ENCODE peak calls at places on chromosome X, in nine cellular contexts. One of them, this sample, is unnamed. For H3K36me3, the result is how much of the 10 kb centered on the place peaks cover.

GRCh38 chrX:41655631-41656030 is 33.1 kb upstream of the GPR34 start:
- DNase-seq in Peyer's patch: no peak
- DNase-seq in PC-9: no peak
- DNase-seq in esophagus muscularis mucosa: no peak
- DNase-seq in adipocyte: peak
- DNase-seq in breast epithelium: no peak
- DNase-seq in psoas muscle: no peak
- DNase-seq in mesenchymal stem cell: peak
- DNase-seq in SJSA1: no peak
- DNase-seq in this sample: no peak

GRCh38 chrX:41238543-41238942 is 95.4 kb upstream of the DDX3X start:
- DNase-seq in Peyer's patch: no peak
- DNase-seq in PC-9: no peak
- DNase-seq in esophagus muscularis mucosa: no peak
- DNase-seq in adipocyte: peak
- DNase-seq in breast epithelium: no peak
- DNase-seq in psoas muscle: no peak
- DNase-seq in mesenchymal stem cell: peak
- DNase-seq in SJSA1: peak
- DNase-seq in this sample: no peak

GRCh38 chrX:22073928-22074327 is 41.8 kb downstream of the PHEX start:
- DNase-seq in Peyer's patch: no peak
- DNase-seq in PC-9: peak
- DNase-seq in esophagus muscularis mucosa: no peak
- DNase-seq in adipocyte: no peak
- DNase-seq in breast epithelium: no peak
- DNase-seq in psoas muscle: no peak
- DNase-seq in mesenchymal stem cell: no peak
- DNase-seq in SJSA1: no peak
- DNase-seq in this sample: no peak

GRCh38 chrX:21946925-21947641 is 6.6 kb downstream of the SMS start:
- DNase-seq in Peyer's patch: no peak
- DNase-seq in PC-9: peak
- DNase-seq in esophagus muscularis mucosa: no peak
- DNase-seq in adipocyte: peak
- DNase-seq in breast epithelium: no peak
- DNase-seq in psoas muscle: no peak
- DNase-seq in mesenchymal stem cell: peak
- DNase-seq in SJSA1: peak
- DNase-seq in this sample: no peak

GRCh38 chrX:73028876-73029275 is 26.1 kb downstream of the PABPC1L2B start:
- DNase-seq in Peyer's patch: no peak
- DNase-seq in PC-9: no peak
- DNase-seq in esophagus muscularis mucosa: no peak
- DNase-seq in adipocyte: no peak
- DNase-seq in breast epithelium: no peak
- DNase-seq in psoas muscle: no peak
- DNase-seq in mesenchymal stem cell: no peak
- DNase-seq in SJSA1: no peak
- DNase-seq in this sample: no peak

GRCh38 chrX:69505772-69506616 is 1.9 kb downstream of the NALF2 start:
- DNase-seq in Peyer's patch: no peak
- DNase-seq in PC-9: no peak
- DNase-seq in esophagus muscularis mucosa: peak
- DNase-seq in adipocyte: no peak
- DNase-seq in breast epithelium: no peak
- DNase-seq in psoas muscle: no peak
- DNase-seq in mesenchymal stem cell: no peak
- DNase-seq in SJSA1: no peak
- DNase-seq in this sample: no peak

GRCh38 chrX:68920541-68920940 is 91.7 kb downstream of the EFNB1 start:
- DNase-seq in Peyer's patch: no peak
- DNase-seq in PC-9: no peak
- DNase-seq in esophagus muscularis mucosa: no peak
- DNase-seq in adipocyte: no peak
- DNase-seq in breast epithelium: no peak
- DNase-seq in psoas muscle: peak
- DNase-seq in mesenchymal stem cell: no peak
- DNase-seq in SJSA1: no peak
- DNase-seq in this sample: no peak

GRCh38 chrX:24487576-24487975 is 22.5 kb downstream of the PDK3 start:
- DNase-seq in Peyer's patch: no peak
- DNase-seq in PC-9: no peak
- DNase-seq in esophagus muscularis mucosa: no peak
- DNase-seq in adipocyte: no peak
- DNase-seq in breast epithelium: no peak
- DNase-seq in psoas muscle: no peak
- DNase-seq in mesenchymal stem cell: no peak
- DNase-seq in SJSA1: no peak
- DNase-seq in this sample: no peak

GRCh38 chrX:15678339-15678738 is 13.7 kb upstream of the CLTRN start:
- DNase-seq in Peyer's patch: no peak
- DNase-seq in PC-9: no peak
- DNase-seq in esophagus muscularis mucosa: no peak
- DNase-seq in adipocyte: no peak
- DNase-seq in breast epithelium: no peak
- DNase-seq in psoas muscle: no peak
- DNase-seq in mesenchymal stem cell: no peak
- DNase-seq in SJSA1: no peak
- DNase-seq in this sample: no peak

GRCh38 chrX:15838017-15838416 is 16.6 kb downstream of the AP1S2 start:
- DNase-seq in Peyer's patch: no peak
- DNase-seq in PC-9: no peak
- DNase-seq in esophagus muscularis mucosa: no peak
- DNase-seq in adipocyte: no peak
- DNase-seq in breast epithelium: no peak
- DNase-seq in psoas muscle: no peak
- DNase-seq in mesenchymal stem cell: no peak
- DNase-seq in SJSA1: no peak
- DNase-seq in this sample: no peak

GRCh38 chrX:10467793-10468192 is 152.6 kb downstream of the MID1 start:
- DNase-seq in Peyer's patch: no peak
- DNase-seq in PC-9: no peak
- DNase-seq in esophagus muscularis mucosa: no peak
- DNase-seq in adipocyte: peak
- DNase-seq in breast epithelium: no peak
- DNase-seq in psoas muscle: no peak
- DNase-seq in mesenchymal stem cell: peak
- DNase-seq in SJSA1: peak
- DNase-seq in this sample: no peak

DNA sequence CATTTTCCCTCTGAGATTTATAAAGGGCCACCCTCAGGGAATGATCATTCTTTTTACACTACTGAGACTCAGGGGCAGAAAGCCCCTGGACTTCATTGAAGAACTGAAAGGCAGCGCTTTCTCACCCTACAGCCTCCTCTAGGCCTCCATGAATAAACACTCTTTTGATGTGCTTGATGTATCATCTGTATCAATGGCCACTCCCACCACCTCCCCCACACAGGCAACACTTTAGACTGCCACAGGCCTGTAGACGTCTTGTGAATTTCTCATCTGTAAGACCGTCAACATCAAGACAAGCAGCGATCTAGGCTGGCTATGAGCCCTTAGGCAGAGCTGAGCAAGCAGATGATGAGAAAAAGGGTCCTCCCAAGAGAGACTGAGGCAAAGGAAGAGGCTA is 123.2 kb downstream of the HUWE1 start:
- DNase-seq in Peyer's patch: no peak
- DNase-seq in PC-9: no peak
- DNase-seq in esophagus muscularis mucosa: no peak
- DNase-seq in adipocyte: no peak
- DNase-seq in breast epithelium: no peak
- DNase-seq in psoas muscle: no peak
- DNase-seq in mesenchymal stem cell: no peak
- DNase-seq in SJSA1: no peak
- DNase-seq in this sample: no peak
- H3K36me3 ChIP-seq in Peyer's patch: under half
- H3K36me3 ChIP-seq in PC-9: under half
- H3K36me3 ChIP-seq in esophagus muscularis mucosa: half or more
- H3K36me3 ChIP-seq in adipocyte: half or more
- H3K36me3 ChIP-seq in breast epithelium: under half
- H3K36me3 ChIP-seq in psoas muscle: under half
- H3K36me3 ChIP-seq in mesenchymal stem cell: half or more
- H3K36me3 ChIP-seq in SJSA1: half or more
- H3K36me3 ChIP-seq in this sample: half or more

GRCh38 chrX:129238011-129238410 is 285.3 kb downstream of the SMARCA1 start:
- DNase-seq in Peyer's patch: no peak
- DNase-seq in PC-9: no peak
- DNase-seq in esophagus muscularis mucosa: no peak
- DNase-seq in adipocyte: no peak
- DNase-seq in breast epithelium: no peak
- DNase-seq in psoas muscle: no peak
- DNase-seq in mesenchymal stem cell: no peak
- DNase-seq in SJSA1: no peak
- DNase-seq in this sample: no peak
- H3K36me3 ChIP-seq in Peyer's patch: under half
- H3K36me3 ChIP-seq in PC-9: under half
- H3K36me3 ChIP-seq in esophagus muscularis mucosa: under half
- H3K36me3 ChIP-seq in adipocyte: under half
- H3K36me3 ChIP-seq in breast epithelium: under half
- H3K36me3 ChIP-seq in psoas muscle: under half
- H3K36me3 ChIP-seq in mesenchymal stem cell: under half
- H3K36me3 ChIP-seq in SJSA1: under half
- H3K36me3 ChIP-seq in this sample: under half

DNA sequence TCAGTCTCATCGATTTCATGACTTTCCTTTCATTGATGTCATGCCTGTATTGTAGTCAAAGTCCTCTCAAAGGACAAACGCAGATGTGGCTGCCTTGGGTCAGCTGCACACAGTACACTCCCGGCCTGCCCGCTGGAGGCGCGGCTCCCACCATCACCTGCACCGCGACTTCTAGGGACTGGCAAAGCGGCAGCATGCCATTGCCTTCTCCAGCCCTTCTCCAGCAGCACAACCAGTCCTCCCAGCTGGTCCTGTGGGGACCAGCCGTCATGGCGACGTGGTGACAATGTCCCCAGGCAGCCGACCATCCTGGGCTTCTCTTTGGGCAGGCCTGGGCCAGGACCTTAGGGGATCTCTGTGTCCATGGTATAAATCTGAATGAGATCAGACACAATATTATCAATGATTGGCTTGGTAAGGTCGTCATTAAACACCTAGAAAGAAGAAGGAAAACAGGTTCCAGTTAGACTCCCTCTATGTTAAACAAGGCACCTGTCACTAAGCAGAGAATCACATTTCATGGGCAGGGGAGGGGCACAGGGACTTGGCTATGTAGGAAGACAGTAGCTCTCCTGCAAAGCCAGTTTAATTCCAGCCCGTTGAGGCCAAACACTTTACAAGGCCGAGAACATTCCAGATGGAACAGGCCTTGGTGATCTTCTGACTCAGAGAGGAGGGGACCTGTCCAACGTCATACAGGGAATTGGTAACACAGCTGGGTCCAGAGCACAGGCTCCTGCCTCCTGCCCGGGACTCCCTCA is 10.7 kb downstream of the CCNQ start:
- DNase-seq in Peyer's patch: no peak
- DNase-seq in PC-9: no peak
- DNase-seq in esophagus muscularis mucosa: no peak
- DNase-seq in adipocyte: no peak
- DNase-seq in breast epithelium: no peak
- DNase-seq in psoas muscle: no peak
- DNase-seq in mesenchymal stem cell: no peak
- DNase-seq in SJSA1: no peak
- DNase-seq in this sample: no peak
- H3K36me3 ChIP-seq in Peyer's patch: under half
- H3K36me3 ChIP-seq in PC-9: under half
- H3K36me3 ChIP-seq in esophagus muscularis mucosa: under half
- H3K36me3 ChIP-seq in adipocyte: under half
- H3K36me3 ChIP-seq in breast epithelium: under half
- H3K36me3 ChIP-seq in psoas muscle: under half
- H3K36me3 ChIP-seq in mesenchymal stem cell: half or more
- H3K36me3 ChIP-seq in SJSA1: under half
- H3K36me3 ChIP-seq in this sample: under half

GRCh38 chrX:2631743-2632532 is 59.2 kb upstream of the CD99 start:
- DNase-seq in Peyer's patch: no peak
- DNase-seq in PC-9: no peak
- DNase-seq in esophagus muscularis mucosa: no peak
- DNase-seq in adipocyte: no peak
- DNase-seq in breast epithelium: no peak
- DNase-seq in psoas muscle: no peak
- DNase-seq in mesenchymal stem cell: no peak
- DNase-seq in SJSA1: no peak
- DNase-seq in this sample: no peak

GRCh38 chrX:2629316-2630168 is 61.6 kb upstream of the CD99 start:
- DNase-seq in Peyer's patch: no peak
- DNase-seq in PC-9: no peak
- DNase-seq in esophagus muscularis mucosa: no peak
- DNase-seq in adipocyte: no peak
- DNase-seq in breast epithelium: no peak
- DNase-seq in psoas muscle: no peak
- DNase-seq in mesenchymal stem cell: no peak
- DNase-seq in SJSA1: no peak
- DNase-seq in this sample: no peak

GRCh38 chrX:2628751-2629315 is 62.3 kb upstream of the CD99 start:
- DNase-seq in Peyer's patch: no peak
- DNase-seq in PC-9: no peak
- DNase-seq in esophagus muscularis mucosa: peak
- DNase-seq in adipocyte: no peak
- DNase-seq in breast epithelium: no peak
- DNase-seq in psoas muscle: no peak
- DNase-seq in mesenchymal stem cell: no peak
- DNase-seq in SJSA1: no peak
- DNase-seq in this sample: no peak

GRCh38 chrX:2635366-2635765 is 55.7 kb upstream of the CD99 start:
- DNase-seq in Peyer's patch: no peak
- DNase-seq in PC-9: no peak
- DNase-seq in esophagus muscularis mucosa: no peak
- DNase-seq in adipocyte: no peak
- DNase-seq in breast epithelium: no peak
- DNase-seq in psoas muscle: no peak
- DNase-seq in mesenchymal stem cell: no peak
- DNase-seq in SJSA1: no peak
- DNase-seq in this sample: no peak

DNA sequence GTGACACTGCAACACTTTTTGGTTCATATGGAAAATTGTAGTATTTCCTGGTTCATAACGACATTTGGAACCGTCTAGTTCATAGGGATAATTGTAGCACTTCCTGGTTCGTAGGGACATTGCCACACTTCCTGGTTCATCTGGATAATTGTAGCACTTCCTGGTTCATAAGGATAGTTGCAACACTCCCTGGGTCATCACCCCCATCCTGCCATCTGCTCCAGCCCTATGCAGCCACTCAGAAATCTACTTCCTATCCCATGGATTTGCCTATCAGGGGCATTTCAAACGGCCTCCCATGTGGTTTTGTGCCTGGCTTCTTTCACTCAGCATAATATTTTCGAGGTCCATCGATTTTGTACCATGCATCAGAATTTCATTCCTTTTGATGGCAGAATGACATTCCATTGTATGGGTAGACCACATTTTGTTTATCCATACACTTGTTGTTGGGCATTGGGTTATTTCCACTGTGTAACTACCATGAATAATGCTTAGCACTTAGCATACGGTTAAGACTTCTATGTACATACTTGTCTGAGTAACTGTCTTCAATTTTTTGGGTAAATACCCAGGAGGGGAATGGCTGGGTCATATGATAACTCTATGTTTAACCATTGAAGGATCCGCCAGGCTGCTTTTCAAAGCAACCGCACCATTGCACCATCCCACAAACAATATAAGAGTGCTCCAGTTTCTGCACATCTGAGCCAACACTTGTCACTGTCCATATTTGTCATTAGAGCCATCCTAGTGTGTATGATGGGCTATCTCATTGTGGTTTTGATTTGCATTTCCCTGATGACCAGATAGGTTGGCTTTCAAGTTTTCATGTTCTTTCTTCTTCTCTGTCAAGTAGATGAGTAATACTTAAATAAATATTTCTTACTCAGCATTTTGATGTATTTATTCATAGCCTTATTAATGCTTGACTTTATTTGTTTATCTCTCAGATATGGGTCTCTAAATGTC is 58.3 kb upstream of the CD99 start:
- DNase-seq in Peyer's patch: no peak
- DNase-seq in PC-9: no peak
- DNase-seq in esophagus muscularis mucosa: no peak
- DNase-seq in adipocyte: no peak
- DNase-seq in breast epithelium: no peak
- DNase-seq in psoas muscle: no peak
- DNase-seq in mesenchymal stem cell: no peak
- DNase-seq in SJSA1: no peak
- DNase-seq in this sample: no peak
- H3K36me3 ChIP-seq in Peyer's patch: under half
- H3K36me3 ChIP-seq in PC-9: under half
- H3K36me3 ChIP-seq in esophagus muscularis mucosa: under half
- H3K36me3 ChIP-seq in adipocyte: under half
- H3K36me3 ChIP-seq in breast epithelium: under half
- H3K36me3 ChIP-seq in psoas muscle: under half
- H3K36me3 ChIP-seq in mesenchymal stem cell: under half
- H3K36me3 ChIP-seq in SJSA1: under half
- H3K36me3 ChIP-seq in this sample: under half